ENCODE peak calls at places on chromosomes 1 and 21, in four cellular contexts. B is heart left ventricle, Z is AG04450, O is H1. J is an unnamed sample. For H3K9me3 and H3K27me3, the result is how much of the 10 kb centered on the place peaks cover.

GRCh38 chr1:29640428-29640785 is 404.1 kb downstream of the PTPRU start:
- DNase-seq in Z (no peak), O (peak), B (no peak), J (no peak)

GRCh38 chr1:84505167-84506001 is 802 bp upstream of the SPATA1 start:
- DNase-seq in Z (no peak), O (no peak), B (no peak), J (no peak)

GRCh38 chr1:167066333-167067122 is 23.6 kb downstream of the GPA33 start:
- DNase-seq in B (peak), O (peak), Z (no peak), J (peak)

GRCh38 chr1:7679873-7680790 is 91.0 kb upstream of the VAMP3 start:
- DNase-seq in Z (no peak), B (peak), O (peak), J (peak)

GRCh38 chr21:45698493-45698947 is 55.0 kb downstream of the PCBP3 start:
- DNase-seq in O (no peak), Z (peak), B (peak), J (peak)

GRCh38 chr1:14924455-14925325 is 228.9 kb upstream of the TMEM51 start:
- DNase-seq in Z (no peak), B (peak), O (no peak), J (peak)

GRCh38 chr1:227459326-227459841 is 104.0 kb upstream of the ZNF678 start:
- DNase-seq in B (no peak), Z (no peak), O (no peak), J (no peak)

GRCh38 chr1:38785285-38786039 is 74.1 kb downstream of the RRAGC start:
- DNase-seq in B (no peak), Z (no peak), O (no peak), J (no peak)

GRCh38 chr1:114997510-114997909 is 32.1 kb upstream of the TSHB start:
- DNase-seq in O (no peak), B (no peak), Z (no peak), J (no peak)

GRCh38 chr1:196661345-196661744 is 9.5 kb downstream of the CFH start:
- DNase-seq in B (no peak), O (no peak), Z (no peak), J (no peak)

GRCh38 chr1:39453603-39454002 is 37.8 kb upstream of the BMP8A start:
- DNase-seq in Z (peak), O (no peak), B (no peak), J (no peak)

GRCh38 chr1:178341218-178341956 is 155.4 kb downstream of the CLEC20A start:
- DNase-seq in B (peak), O (peak), Z (peak), J (peak)

GRCh38 chr1:26459148-26459547 is 13.1 kb upstream of the HMGN2 start:
- DNase-seq in O (no peak), B (no peak), Z (no peak), J (no peak)

GRCh38 chr1:100038401-100039306 is 68.9 kb downstream of the SLC35A3 start:
- DNase-seq in B (peak), O (peak), Z (peak), J (peak)

DNA sequence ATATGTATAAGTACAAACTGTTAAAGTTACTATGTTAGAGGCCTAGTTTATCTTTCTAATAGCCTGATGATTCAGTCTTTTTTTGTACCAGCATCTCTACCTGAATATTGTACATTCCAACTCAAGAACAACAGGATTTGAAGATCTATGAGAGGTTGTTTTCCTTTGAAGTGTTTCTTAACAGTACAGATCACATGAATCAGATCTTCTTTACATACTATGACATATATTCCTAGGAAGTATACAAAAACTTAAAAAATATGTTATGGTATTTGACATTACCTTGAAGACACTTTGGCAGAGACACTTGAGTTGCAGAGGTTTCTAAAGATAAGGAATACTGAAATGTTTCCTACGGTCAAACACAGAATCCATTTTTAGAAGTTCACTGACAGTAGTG is 1280.9 kb downstream of the KCNT2 start:
- DNase-seq in B (no peak), O (no peak), Z (no peak), J (no peak)
- H3K4me3 ChIP-seq in B (no peak), O (no peak), Z (no peak), J (no peak)

GRCh38 chr1:246969621-246970020 is 37.9 kb upstream of the AHCTF1 start:
- DNase-seq in B (no peak), O (no peak), Z (no peak), J (no peak)
- H3K9me3 ChIP-seq in B (under half), O (half or more), Z (under half), J (under half)

GRCh38 chr21:42592156-42592820 is 61.1 kb upstream of the PDE9A start:
- DNase-seq in O (no peak), Z (no peak), B (no peak), J (no peak)

GRCh38 chr21:42593815-42594157 is 59.6 kb upstream of the PDE9A start:
- DNase-seq in O (no peak), B (no peak), Z (no peak), J (no peak)

GRCh38 chr21:42593007-42593814 is 60.2 kb upstream of the PDE9A start:
- DNase-seq in O (peak), B (peak), Z (no peak), J (peak)

GRCh38 chr21:42591170-42591869 is 62.1 kb upstream of the PDE9A start:
- DNase-seq in B (no peak), O (no peak), Z (no peak), J (no peak)

DNA sequence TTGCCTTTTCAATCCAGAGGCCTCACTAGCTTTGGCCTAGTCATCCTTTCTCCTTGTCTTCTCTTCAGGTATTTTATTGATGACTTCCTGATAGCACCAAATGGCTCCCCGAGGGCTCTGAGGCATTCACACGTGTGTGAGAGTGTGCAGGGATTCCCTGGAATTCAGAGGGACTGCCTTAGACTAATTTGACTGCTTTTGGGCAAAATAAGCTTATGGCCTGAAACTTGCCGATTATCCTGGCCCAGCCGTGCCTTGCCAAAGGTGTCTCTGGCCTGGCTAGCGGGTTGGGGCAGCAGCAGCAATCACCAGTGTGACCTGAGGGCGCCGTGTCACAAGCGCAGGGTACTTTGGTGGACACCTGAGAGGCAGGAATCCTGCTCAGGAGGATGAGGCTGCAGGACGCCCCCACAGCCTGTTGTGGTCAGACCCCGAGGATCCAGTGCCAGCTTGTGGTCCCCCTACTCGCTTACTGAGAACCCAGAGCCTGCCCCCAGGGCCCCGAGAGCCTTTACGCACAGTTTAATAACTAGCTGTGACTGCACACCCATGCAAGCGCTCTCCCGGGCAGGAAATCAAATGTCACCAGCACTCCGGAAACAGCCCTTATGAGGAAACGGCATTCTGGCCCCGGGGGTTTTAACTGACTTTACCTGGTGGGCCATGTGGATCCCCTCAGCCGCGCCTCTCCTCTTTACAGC is 62.8 kb upstream of the PDE9A start:
- DNase-seq in O (no peak), B (no peak), Z (no peak), J (no peak)
- H3K27me3 ChIP-seq in O (under half), B (under half), Z (under half), J (under half)

GRCh38 chr21:42232176-42232825 is 13.4 kb downstream of the ABCG1 start:
- DNase-seq in Z (no peak), O (no peak), B (no peak), J (no peak)
- H3K4me3 ChIP-seq in Z (no peak), O (no peak), B (no peak), J (no peak)

DNA sequence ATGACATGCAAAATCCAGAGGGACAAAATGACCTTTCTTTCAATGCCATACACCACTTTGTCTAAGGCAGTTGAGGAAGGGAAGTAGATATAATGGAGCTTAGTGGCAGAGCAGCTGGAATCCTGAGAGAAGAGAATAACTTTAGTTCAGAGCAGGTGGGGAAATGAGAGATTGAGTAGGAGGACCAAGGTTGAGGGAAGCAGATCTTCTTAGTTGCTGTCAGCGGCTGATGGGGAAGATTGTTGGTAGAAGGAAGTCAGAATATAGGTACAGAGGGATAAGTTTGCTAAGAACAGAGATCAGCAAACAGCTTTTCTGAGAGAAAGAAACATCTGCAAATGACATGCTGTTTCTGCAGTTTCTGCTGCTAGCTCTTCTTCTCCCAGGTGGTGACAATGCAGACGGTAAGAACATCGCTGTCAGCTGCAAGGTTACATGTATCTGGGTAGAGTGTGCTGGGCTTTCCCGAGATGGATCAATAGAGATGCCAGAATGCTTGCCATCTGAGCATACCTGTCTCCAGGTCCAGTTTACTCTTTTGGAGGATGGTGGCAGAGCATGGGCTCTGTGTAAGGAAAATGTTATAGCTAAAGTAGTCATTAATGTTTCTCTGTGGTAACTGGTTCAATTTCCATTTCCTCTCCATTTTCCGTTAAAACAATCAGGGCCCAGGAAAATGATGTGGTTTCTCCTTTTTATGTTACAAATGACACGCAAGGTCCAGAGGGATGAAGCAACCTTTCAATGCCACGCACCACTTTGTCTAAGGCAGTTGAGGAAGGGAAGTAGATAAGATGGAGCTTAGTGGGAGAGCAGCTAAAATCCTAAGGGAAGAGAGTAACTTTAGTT is at the start of gene CD1C:
- DNase-seq in B (no peak), Z (no peak), O (no peak), J (no peak)
- H3K9me3 ChIP-seq in B (under half), Z (under half), O (under half), J (under half)